ENCODE peak calls at places on chromosomes 4 and X, in five cellular contexts. One of them, this sample, is unnamed.

GRCh38 chrX:12292996-12293765 is 154.9 kb downstream of the FRMPD4 start:
- DNase-seq in endothelial cell of umbilical vein: no peak
- DNase-seq in mammary epithelial cell: no peak
- DNase-seq in MM.1S: no peak
- DNase-seq in GM23248: no peak
- DNase-seq in this sample: no peak

GRCh38 chrX:100673397-100673953 is 29.5 kb downstream of the SRPX2 start:
- DNase-seq in endothelial cell of umbilical vein: peak
- DNase-seq in mammary epithelial cell: peak
- DNase-seq in MM.1S: no peak
- DNase-seq in GM23248: peak
- DNase-seq in this sample: no peak

GRCh38 chrX:34877451-34877850 is 65.1 kb upstream of the FAM47B start:
- DNase-seq in mammary epithelial cell: no peak
- DNase-seq in GM23248: peak
- DNase-seq in endothelial cell of umbilical vein: no peak
- DNase-seq in MM.1S: no peak
- DNase-seq in this sample: no peak

GRCh38 chrX:16258936-16259335 is 91.7 kb downstream of the MAGEB17 start:
- DNase-seq in mammary epithelial cell: no peak
- DNase-seq in endothelial cell of umbilical vein: no peak
- DNase-seq in GM23248: no peak
- DNase-seq in MM.1S: no peak
- DNase-seq in this sample: no peak

GRCh38 chrX:75781618-75782017 is 3.4 kb downstream of the MAGEE2 start:
- DNase-seq in mammary epithelial cell: no peak
- DNase-seq in MM.1S: no peak
- DNase-seq in endothelial cell of umbilical vein: no peak
- DNase-seq in GM23248: peak
- DNase-seq in this sample: no peak

GRCh38 chrX:106467422-106467821 is 144.4 kb upstream of the RADX start:
- DNase-seq in GM23248: no peak
- DNase-seq in endothelial cell of umbilical vein: no peak
- DNase-seq in mammary epithelial cell: no peak
- DNase-seq in MM.1S: no peak
- DNase-seq in this sample: no peak

GRCh38 chr4:43423276-43423675 is 530.8 kb downstream of the GRXCR1 start:
- DNase-seq in mammary epithelial cell: peak
- DNase-seq in GM23248: peak
- DNase-seq in MM.1S: no peak
- DNase-seq in endothelial cell of umbilical vein: no peak
- DNase-seq in this sample: no peak

GRCh38 chr4:76267811-76268210 is 16.3 kb downstream of the FAM47E start:
- DNase-seq in mammary epithelial cell: no peak
- DNase-seq in MM.1S: no peak
- DNase-seq in GM23248: no peak
- DNase-seq in endothelial cell of umbilical vein: no peak
- DNase-seq in this sample: peak

GRCh38 chrX:45714864-45715263 is 514.2 kb upstream of the DIPK2B start:
- DNase-seq in mammary epithelial cell: peak
- DNase-seq in GM23248: peak
- DNase-seq in MM.1S: no peak
- DNase-seq in endothelial cell of umbilical vein: peak
- DNase-seq in this sample: peak

GRCh38 chr4:183758006-183758734 is 99.1 kb downstream of the TRAPPC11 start:
- DNase-seq in MM.1S: no peak
- DNase-seq in mammary epithelial cell: no peak
- DNase-seq in endothelial cell of umbilical vein: no peak
- DNase-seq in GM23248: peak
- DNase-seq in this sample: no peak
- H3K9ac ChIP-seq in MM.1S: no peak
- H3K9ac ChIP-seq in mammary epithelial cell: no peak
- H3K9ac ChIP-seq in endothelial cell of umbilical vein: no peak
- H3K9ac ChIP-seq in GM23248: no peak
- H3K9ac ChIP-seq in this sample: no peak

DNA sequence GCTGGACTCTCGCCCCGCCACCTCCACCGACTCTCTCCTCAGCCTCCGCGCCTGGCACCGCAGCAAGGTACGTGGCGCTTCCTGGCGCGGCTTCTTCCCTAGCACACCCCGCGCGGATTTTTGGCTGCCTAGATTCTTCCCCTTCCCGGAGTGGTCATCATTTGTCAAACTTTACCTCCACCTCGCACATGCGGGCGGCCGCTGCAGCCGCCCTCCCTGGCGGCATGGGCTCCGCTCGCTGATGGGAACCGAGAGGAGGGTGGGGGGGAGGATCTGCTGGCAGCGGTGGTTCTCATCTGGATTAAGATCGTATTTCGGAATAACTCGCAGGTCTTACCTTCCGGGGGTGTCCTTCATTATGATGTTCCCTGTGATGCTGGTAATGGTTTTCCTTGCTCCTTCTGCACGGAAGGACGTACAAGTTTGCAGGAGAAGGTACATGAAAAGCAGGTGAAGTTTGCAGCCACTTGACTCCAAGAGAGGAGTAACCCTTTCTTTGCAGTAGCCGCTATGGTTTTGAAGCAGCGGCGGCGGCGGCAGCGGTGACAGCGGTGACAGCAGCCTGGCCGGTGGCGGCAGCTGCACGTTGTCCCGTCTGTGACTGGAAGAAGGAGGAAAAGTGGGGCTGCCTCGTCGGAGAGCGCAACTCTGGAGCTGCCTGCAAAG is 2183.9 kb upstream of the TENM3 start:
- DNase-seq in endothelial cell of umbilical vein: no peak
- DNase-seq in GM23248: peak
- DNase-seq in MM.1S: peak
- DNase-seq in mammary epithelial cell: no peak
- DNase-seq in this sample: no peak
- TF ChIP-seq EZH2 in endothelial cell of umbilical vein: peak
- TF ChIP-seq EZH2 in GM23248: peak
- TF ChIP-seq EZH2 in MM.1S: no peak
- TF ChIP-seq EZH2 in mammary epithelial cell: peak
- TF ChIP-seq EZH2 in this sample: no peak

DNA sequence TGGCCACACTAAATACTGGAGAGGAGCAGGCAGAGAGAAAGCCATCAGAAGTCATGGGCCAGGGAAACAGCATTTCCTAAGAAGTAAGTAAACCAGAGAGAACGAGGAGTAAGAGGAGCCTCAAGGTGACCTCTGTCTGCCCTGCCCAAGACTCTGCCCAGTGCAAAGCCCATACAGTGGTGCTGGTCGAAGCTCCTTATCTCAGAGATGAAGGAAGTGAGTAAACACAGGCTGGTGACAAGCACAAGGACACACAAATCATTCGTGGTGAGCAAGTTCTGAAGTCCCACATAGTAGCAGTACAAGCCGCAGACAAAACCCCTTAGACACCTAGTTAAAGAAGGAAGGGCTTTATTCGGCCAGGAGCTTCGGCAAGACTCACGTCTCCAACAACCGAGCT is 62.7 kb downstream of the DCTD start:
- DNase-seq in endothelial cell of umbilical vein: no peak
- DNase-seq in GM23248: no peak
- DNase-seq in mammary epithelial cell: no peak
- DNase-seq in MM.1S: no peak
- DNase-seq in this sample: no peak
- H3K9ac ChIP-seq in endothelial cell of umbilical vein: no peak
- H3K9ac ChIP-seq in GM23248: no peak
- H3K9ac ChIP-seq in mammary epithelial cell: no peak
- H3K9ac ChIP-seq in MM.1S: no peak
- H3K9ac ChIP-seq in this sample: no peak

GRCh38 chr4:108166441-108167315 is 2.1 kb downstream of the LEF1 start:
- DNase-seq in mammary epithelial cell: no peak
- DNase-seq in GM23248: no peak
- DNase-seq in endothelial cell of umbilical vein: no peak
- DNase-seq in MM.1S: peak
- DNase-seq in this sample: no peak
- TF ChIP-seq EZH2 in mammary epithelial cell: peak
- TF ChIP-seq EZH2 in GM23248: peak
- TF ChIP-seq EZH2 in endothelial cell of umbilical vein: peak
- TF ChIP-seq EZH2 in MM.1S: no peak
- TF ChIP-seq EZH2 in this sample: no peak

DNA sequence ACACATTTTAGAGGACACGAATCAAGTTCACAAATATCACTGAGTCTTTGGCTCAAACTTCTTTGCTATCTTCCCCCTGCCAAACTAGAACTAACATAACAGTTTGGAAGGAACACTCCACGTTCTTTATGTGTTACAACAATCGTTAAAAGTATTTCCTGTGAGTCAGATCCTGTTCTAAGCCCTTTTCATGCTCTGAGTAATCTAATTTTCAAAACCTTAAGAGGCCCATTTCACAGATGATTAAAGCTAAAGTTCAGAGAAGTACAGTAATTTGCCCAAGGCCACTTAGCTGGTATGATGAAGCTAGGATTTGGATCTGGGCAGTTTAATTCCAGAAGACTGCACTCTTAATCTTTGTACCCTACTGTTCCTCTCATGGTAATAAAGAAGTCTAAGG is 854.4 kb upstream of the INTU start:
- DNase-seq in endothelial cell of umbilical vein: peak
- DNase-seq in MM.1S: no peak
- DNase-seq in mammary epithelial cell: peak
- DNase-seq in GM23248: peak
- DNase-seq in this sample: peak
- H3K9ac ChIP-seq in endothelial cell of umbilical vein: no peak
- H3K9ac ChIP-seq in MM.1S: no peak
- H3K9ac ChIP-seq in mammary epithelial cell: no peak
- H3K9ac ChIP-seq in GM23248: peak
- H3K9ac ChIP-seq in this sample: no peak

GRCh38 chr4:73803213-73803612 is 33.3 kb upstream of the CXCL6 start:
- DNase-seq in MM.1S: no peak
- DNase-seq in GM23248: no peak
- DNase-seq in mammary epithelial cell: no peak
- DNase-seq in endothelial cell of umbilical vein: no peak
- DNase-seq in this sample: no peak
- TF ChIP-seq EZH2 in MM.1S: no peak
- TF ChIP-seq EZH2 in GM23248: no peak
- TF ChIP-seq EZH2 in mammary epithelial cell: no peak
- TF ChIP-seq EZH2 in endothelial cell of umbilical vein: no peak
- TF ChIP-seq EZH2 in this sample: no peak